ENCODE peak calls at places on chromosomes 3 and 15, in seven cellular contexts. One of them, this sample, is unnamed.

GRCh38 chr3:171497546-171497945 is 37.3 kb upstream of the TNIK start:
- DNase-seq in trophoblast cell: no peak
- DNase-seq in H9: no peak
- DNase-seq in IMR-90: no peak
- DNase-seq in neuronal stem cell: no peak
- DNase-seq in mesendoderm: no peak
- DNase-seq in H1: no peak
- DNase-seq in this sample: no peak

GRCh38 chr15:45429974-45430792 is 51.8 kb upstream of the GATM start:
- DNase-seq in H1: peak; percentile 21
- DNase-seq in mesendoderm: peak; percentile 56
- DNase-seq in IMR-90: peak; percentile 46
- DNase-seq in H9: peak; percentile 78
- DNase-seq in trophoblast cell: peak; percentile 59
- DNase-seq in neuronal stem cell: peak; percentile 70
- DNase-seq in this sample: peak; percentile 62

GRCh38 chr15:33089878-33090757 is 104.4 kb downstream of the FMN1 start:
- DNase-seq in neuronal stem cell: no peak
- DNase-seq in IMR-90: peak; percentile 94
- DNase-seq in H9: no peak
- DNase-seq in H1: no peak
- DNase-seq in mesendoderm: no peak
- DNase-seq in trophoblast cell: no peak
- DNase-seq in this sample: peak; percentile 90

GRCh38 chr3:49428697-49429100 is 425 bp downstream of the NICN1 start:
- DNase-seq in H1: no peak
- DNase-seq in mesendoderm: no peak
- DNase-seq in trophoblast cell: no peak
- DNase-seq in neuronal stem cell: no peak
- DNase-seq in IMR-90: no peak
- DNase-seq in H9: no peak
- DNase-seq in this sample: no peak

GRCh38 chr3:13916375-13916774 is 36.5 kb upstream of the WNT7A start:
- DNase-seq in H1: no peak
- DNase-seq in H9: no peak
- DNase-seq in neuronal stem cell: no peak
- DNase-seq in IMR-90: no peak
- DNase-seq in trophoblast cell: no peak
- DNase-seq in mesendoderm: no peak
- DNase-seq in this sample: no peak

GRCh38 chr15:41544650-41545015 is 576 bp upstream of the RPAP1 start:
- DNase-seq in H9: no peak
- DNase-seq in trophoblast cell: no peak
- DNase-seq in IMR-90: no peak
- DNase-seq in neuronal stem cell: no peak
- DNase-seq in H1: no peak
- DNase-seq in mesendoderm: no peak
- DNase-seq in this sample: no peak

GRCh38 chr3:140342668-140343067 is 335.2 kb upstream of the TRIM42 start:
- DNase-seq in H9: no peak
- DNase-seq in neuronal stem cell: no peak
- DNase-seq in trophoblast cell: peak; percentile 55
- DNase-seq in H1: no peak
- DNase-seq in IMR-90: no peak
- DNase-seq in mesendoderm: no peak
- DNase-seq in this sample: no peak

GRCh38 chr3:122996038-122996580 is 31.5 kb downstream of the SEMA5B start:
- DNase-seq in neuronal stem cell: no peak
- DNase-seq in trophoblast cell: no peak
- DNase-seq in mesendoderm: no peak
- DNase-seq in H1: no peak
- DNase-seq in H9: no peak
- DNase-seq in IMR-90: no peak
- DNase-seq in this sample: no peak

GRCh38 chr3:135023985-135024658 is 229.1 kb downstream of the EPHB1 start:
- DNase-seq in IMR-90: no peak
- DNase-seq in H1: no peak
- DNase-seq in mesendoderm: peak; percentile 42
- DNase-seq in H9: no peak
- DNase-seq in neuronal stem cell: no peak
- DNase-seq in trophoblast cell: no peak
- DNase-seq in this sample: no peak

GRCh38 chr3:177050466-177051237 is 146.6 kb downstream of the TBL1XR1 start:
- DNase-seq in IMR-90: peak; percentile 64
- DNase-seq in neuronal stem cell: no peak
- DNase-seq in H9: no peak
- DNase-seq in H1: no peak
- DNase-seq in trophoblast cell: peak; percentile 51
- DNase-seq in mesendoderm: no peak
- DNase-seq in this sample: peak; percentile 55

GRCh38 chr3:30285188-30286006 is 321.0 kb upstream of the TGFBR2 start:
- DNase-seq in neuronal stem cell: no peak
- DNase-seq in IMR-90: no peak
- DNase-seq in H9: no peak
- DNase-seq in mesendoderm: no peak
- DNase-seq in trophoblast cell: no peak
- DNase-seq in H1: no peak
- DNase-seq in this sample: no peak

GRCh38 chr3:126891791-126892190 is 91.1 kb upstream of the PLXNA1 start:
- DNase-seq in neuronal stem cell: no peak
- DNase-seq in trophoblast cell: no peak
- DNase-seq in IMR-90: no peak
- DNase-seq in mesendoderm: no peak
- DNase-seq in H9: no peak
- DNase-seq in H1: no peak
- DNase-seq in this sample: no peak

GRCh38 chr15:39530446-39531342 is 50.2 kb upstream of the THBS1 start:
- DNase-seq in trophoblast cell: peak; percentile 86
- DNase-seq in neuronal stem cell: no peak
- DNase-seq in mesendoderm: peak; percentile 83
- DNase-seq in IMR-90: peak; percentile 14
- DNase-seq in H9: peak; percentile 35
- DNase-seq in H1: peak; percentile 5
- DNase-seq in this sample: no peak

GRCh38 chr3:13895155-13896105 is 15.6 kb upstream of the WNT7A start:
- DNase-seq in trophoblast cell: peak; percentile 85
- DNase-seq in H9: peak; percentile 97
- DNase-seq in neuronal stem cell: peak; percentile 94
- DNase-seq in H1: peak; percentile 82
- DNase-seq in mesendoderm: peak; percentile 97
- DNase-seq in IMR-90: peak; percentile 71
- DNase-seq in this sample: peak; percentile 75

GRCh38 chr3:150177673-150178378 is 207.1 kb upstream of the PFN2 start:
- DNase-seq in H9: no peak
- DNase-seq in neuronal stem cell: no peak
- DNase-seq in trophoblast cell: no peak
- DNase-seq in H1: no peak
- DNase-seq in IMR-90: peak; percentile 84
- DNase-seq in mesendoderm: no peak
- DNase-seq in this sample: peak; percentile 41

GRCh38 chr3:78860567-78860966 is 907.2 kb downstream of the ROBO1 start:
- DNase-seq in H1: no peak
- DNase-seq in H9: no peak
- DNase-seq in mesendoderm: no peak
- DNase-seq in IMR-90: no peak
- DNase-seq in neuronal stem cell: no peak
- DNase-seq in trophoblast cell: no peak
- DNase-seq in this sample: no peak

GRCh38 chr3:133799794-133800585 is 5.6 kb upstream of the SRPRB start:
- DNase-seq in neuronal stem cell: no peak
- DNase-seq in mesendoderm: no peak
- DNase-seq in H9: no peak
- DNase-seq in IMR-90: peak; percentile 47
- DNase-seq in H1: no peak
- DNase-seq in trophoblast cell: peak; percentile 69
- DNase-seq in this sample: peak; percentile 21

GRCh38 chr3:194256040-194256945 is 94.8 kb downstream of the CPN2 start:
- DNase-seq in H9: no peak
- DNase-seq in neuronal stem cell: no peak
- DNase-seq in mesendoderm: no peak
- DNase-seq in trophoblast cell: no peak
- DNase-seq in IMR-90: no peak
- DNase-seq in H1: no peak
- DNase-seq in this sample: no peak

GRCh38 chr15:90710436-90710835 is 6.7 kb upstream of the BLM start:
- DNase-seq in trophoblast cell: no peak
- DNase-seq in IMR-90: no peak
- DNase-seq in mesendoderm: peak; percentile 70
- DNase-seq in H9: peak; percentile 75
- DNase-seq in H1: no peak
- DNase-seq in neuronal stem cell: no peak
- DNase-seq in this sample: no peak

GRCh38 chr15:77775851-77776250 is 143.1 kb upstream of the LINGO1 start:
- DNase-seq in IMR-90: no peak
- DNase-seq in trophoblast cell: no peak
- DNase-seq in H1: no peak
- DNase-seq in neuronal stem cell: no peak
- DNase-seq in H9: no peak
- DNase-seq in mesendoderm: no peak
- DNase-seq in this sample: no peak

GRCh38 chr3:99128740-99129505 is 227.4 kb upstream of the DCBLD2 start:
- DNase-seq in trophoblast cell: peak; percentile 46
- DNase-seq in H1: no peak
- DNase-seq in IMR-90: peak; percentile 97
- DNase-seq in H9: no peak
- DNase-seq in neuronal stem cell: no peak
- DNase-seq in mesendoderm: peak; percentile 37
- DNase-seq in this sample: peak; percentile 96

GRCh38 chr15:61857169-61857829 is 202.9 kb downstream of the VPS13C start:
- DNase-seq in H1: no peak
- DNase-seq in H9: no peak
- DNase-seq in IMR-90: no peak
- DNase-seq in trophoblast cell: no peak
- DNase-seq in mesendoderm: peak; percentile 13
- DNase-seq in neuronal stem cell: no peak
- DNase-seq in this sample: no peak

GRCh38 chr3:124700880-124701684 is 29.2 kb upstream of the UMPS start:
- DNase-seq in neuronal stem cell: no peak
- DNase-seq in mesendoderm: no peak
- DNase-seq in IMR-90: peak; percentile 37
- DNase-seq in trophoblast cell: no peak
- DNase-seq in H9: peak; percentile 44
- DNase-seq in H1: no peak
- DNase-seq in this sample: peak; percentile 13

GRCh38 chr15:48631191-48631770 is 14.2 kb downstream of the FBN1 start:
- DNase-seq in IMR-90: peak; percentile 32
- DNase-seq in H1: no peak
- DNase-seq in mesendoderm: peak; percentile 54
- DNase-seq in H9: no peak
- DNase-seq in neuronal stem cell: no peak
- DNase-seq in trophoblast cell: no peak
- DNase-seq in this sample: no peak

GRCh38 chr3:197201840-197202452 is 96.5 kb downstream of the DLG1 start:
- DNase-seq in trophoblast cell: no peak
- DNase-seq in neuronal stem cell: no peak
- DNase-seq in H1: no peak
- DNase-seq in H9: no peak
- DNase-seq in IMR-90: no peak
- DNase-seq in mesendoderm: no peak
- DNase-seq in this sample: no peak
- H2BK120ac ChIP-seq in trophoblast cell: no peak overlapping the region
- H2BK120ac ChIP-seq in neuronal stem cell: no peak overlapping the region
- H2BK120ac ChIP-seq in H1: no peak overlapping the region
- H2BK120ac ChIP-seq in H9: no peak overlapping the region
- H2BK120ac ChIP-seq in IMR-90: no peak overlapping the region
- H2BK120ac ChIP-seq in mesendoderm: no peak overlapping the region
- H2BK120ac ChIP-seq in this sample: no peak overlapping the region

DNA sequence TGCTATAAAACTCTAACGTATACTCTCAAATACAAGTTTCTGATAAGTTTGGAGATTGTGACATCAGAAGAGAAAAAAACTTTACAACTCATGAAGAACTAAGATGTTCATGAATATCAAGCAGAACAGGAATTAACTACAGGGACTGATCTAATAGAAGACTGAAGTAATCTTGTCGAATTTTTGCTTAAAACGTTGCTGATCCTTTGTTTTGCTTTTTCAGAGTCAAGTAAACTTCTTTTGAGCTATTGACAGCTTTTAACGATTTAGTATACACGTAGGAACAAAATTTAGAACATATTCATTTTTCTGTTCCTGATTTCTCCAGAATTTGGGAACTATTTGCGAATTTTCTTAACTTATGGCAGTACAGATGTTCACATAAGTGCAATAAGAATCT is 610.2 kb downstream of the SI start:
- DNase-seq in IMR-90: no peak
- DNase-seq in neuronal stem cell: no peak
- DNase-seq in mesendoderm: peak; percentile 19
- DNase-seq in trophoblast cell: no peak
- DNase-seq in H9: no peak
- DNase-seq in H1: no peak
- DNase-seq in this sample: no peak
- H2BK120ac ChIP-seq in IMR-90: no peak overlapping the region
- H2BK120ac ChIP-seq in neuronal stem cell: no peak overlapping the region
- H2BK120ac ChIP-seq in mesendoderm: no peak overlapping the region
- H2BK120ac ChIP-seq in trophoblast cell: no peak overlapping the region
- H2BK120ac ChIP-seq in H9: no peak overlapping the region
- H2BK120ac ChIP-seq in H1: no peak overlapping the region
- H2BK120ac ChIP-seq in this sample: no peak overlapping the region

DNA sequence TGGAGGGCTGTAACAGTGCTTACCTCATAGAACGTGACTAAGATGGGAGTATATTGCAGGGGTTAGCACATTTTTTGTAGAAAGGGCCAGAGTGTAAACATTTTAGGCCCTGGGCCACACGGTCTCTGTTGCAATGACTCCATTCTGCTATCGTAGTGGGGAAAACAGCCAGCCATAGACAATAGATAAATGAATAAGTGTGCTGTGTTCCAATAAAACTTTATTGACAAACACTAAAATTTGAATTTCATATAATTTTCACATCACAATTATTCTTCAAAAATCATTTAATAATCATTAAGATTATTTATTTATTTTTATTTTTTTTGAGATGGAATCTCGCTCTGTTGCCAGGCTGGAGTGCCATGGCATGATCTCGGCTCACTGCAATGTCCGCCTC is 478.6 kb downstream of the SHQ1 start:
- DNase-seq in trophoblast cell: no peak
- DNase-seq in neuronal stem cell: no peak
- DNase-seq in H1: no peak
- DNase-seq in H9: no peak
- DNase-seq in mesendoderm: no peak
- DNase-seq in IMR-90: no peak
- DNase-seq in this sample: no peak
- H2BK120ac ChIP-seq in trophoblast cell: no peak overlapping the region
- H2BK120ac ChIP-seq in neuronal stem cell: no peak overlapping the region
- H2BK120ac ChIP-seq in H1: no peak overlapping the region
- H2BK120ac ChIP-seq in H9: no peak overlapping the region
- H2BK120ac ChIP-seq in mesendoderm: no peak overlapping the region
- H2BK120ac ChIP-seq in IMR-90: no peak overlapping the region
- H2BK120ac ChIP-seq in this sample: no peak overlapping the region

GRCh38 chr15:50803479-50803878 is 38.0 kb upstream of the SPPL2A start:
- DNase-seq in neuronal stem cell: no peak
- DNase-seq in trophoblast cell: no peak
- DNase-seq in H9: no peak
- DNase-seq in mesendoderm: no peak
- DNase-seq in IMR-90: no peak
- DNase-seq in H1: no peak
- DNase-seq in this sample: no peak

GRCh38 chr15:50798684-50799083 is 33.2 kb upstream of the SPPL2A start:
- DNase-seq in H9: no peak
- DNase-seq in mesendoderm: no peak
- DNase-seq in IMR-90: peak; percentile 5
- DNase-seq in trophoblast cell: no peak
- DNase-seq in H1: no peak
- DNase-seq in neuronal stem cell: no peak
- DNase-seq in this sample: peak; percentile 55

GRCh38 chr15:50797926-50798325 is 32.4 kb upstream of the SPPL2A start:
- DNase-seq in neuronal stem cell: no peak
- DNase-seq in H1: no peak
- DNase-seq in H9: no peak
- DNase-seq in mesendoderm: no peak
- DNase-seq in trophoblast cell: peak; percentile 31
- DNase-seq in IMR-90: no peak
- DNase-seq in this sample: no peak

GRCh38 chr15:50800715-50801114 is 35.2 kb upstream of the SPPL2A start:
- DNase-seq in IMR-90: no peak
- DNase-seq in H9: no peak
- DNase-seq in trophoblast cell: no peak
- DNase-seq in H1: no peak
- DNase-seq in neuronal stem cell: no peak
- DNase-seq in mesendoderm: no peak
- DNase-seq in this sample: no peak
- H2BK120ac ChIP-seq in IMR-90: no peak overlapping the region
- H2BK120ac ChIP-seq in H9: no peak overlapping the region
- H2BK120ac ChIP-seq in trophoblast cell: no peak overlapping the region
- H2BK120ac ChIP-seq in H1: no peak overlapping the region
- H2BK120ac ChIP-seq in neuronal stem cell: no peak overlapping the region
- H2BK120ac ChIP-seq in mesendoderm: no peak overlapping the region
- H2BK120ac ChIP-seq in this sample: no peak overlapping the region

This sample was measured in mesenchymal stem cell.